ENCODE peak calls at places on chromosomes 2 and 18, in seven cellular contexts. C, W, O, T, E, K and R are unnamed samples.

GRCh38 chr2:189587771-189588170 is 7.2 kb upstream of the SLC40A1 start:
- DNase-seq in C (no peak), W (no peak), O (no peak), T (no peak), E (no peak), K (no peak), R (no peak)

GRCh38 chr2:121697108-121697631 is 39.5 kb downstream of the NIFK start:
- DNase-seq in C (no peak), W (no peak), O (peak; percentile 63), T (no peak), E (no peak), K (no peak), R (no peak)

GRCh38 chr2:150403457-150403856 is 84.0 kb downstream of the RND3 start:
- DNase-seq in C (no peak), W (no peak), O (no peak), T (no peak), E (no peak), K (peak; percentile 23), R (no peak)

GRCh38 chr2:33673937-33674336 is 74.8 kb upstream of the FAM98A start:
- DNase-seq in C (peak; percentile 24), W (no peak), O (no peak), T (no peak), E (peak; percentile 13), K (no peak), R (peak; percentile 34)

GRCh38 chr2:117980381-117980780 is 33.5 kb downstream of the CCDC93 start:
- DNase-seq in C (no peak), W (no peak), O (no peak), T (no peak), E (no peak), K (no peak), R (no peak)

GRCh38 chr2:72127401-72128058 is 20.1 kb downstream of the CYP26B1 start:
- DNase-seq in C (no peak), W (peak; percentile 43), O (no peak), T (no peak), E (no peak), K (no peak), R (no peak)

GRCh38 chr2:36871068-36871707 is 95.1 kb downstream of the STRN start:
- DNase-seq in C (no peak), W (no peak), O (no peak), T (no peak), E (no peak), K (no peak), R (no peak)

GRCh38 chr2:21854938-21855337 is 731.2 kb downstream of the TDRD15 start:
- DNase-seq in C (no peak), W (no peak), O (no peak), T (no peak), E (no peak), K (no peak), R (no peak)

GRCh38 chr2:234025475-234025874 is 25.0 kb upstream of the SPP2 start:
- DNase-seq in C (no peak), W (no peak), O (no peak), T (no peak), E (no peak), K (peak; percentile 20), R (no peak)

GRCh38 chr2:230871361-230872150 is 6.8 kb downstream of the ITM2C start:
- DNase-seq in C (no peak), W (no peak), O (no peak), T (no peak), E (no peak), K (no peak), R (no peak)

GRCh38 chr18:72470391-72470790 is 73.8 kb downstream of the CBLN2 start:
- DNase-seq in C (no peak), W (no peak), O (no peak), T (no peak), E (no peak), K (no peak), R (no peak)

GRCh38 chr2:108586631-108587030 is 52.4 kb downstream of the LIMS1 start:
- DNase-seq in C (no peak), W (no peak), O (no peak), T (no peak), E (no peak), K (no peak), R (no peak)

GRCh38 chr2:3662239-3662638 is 4.2 kb downstream of the ALLC start:
- DNase-seq in C (no peak), W (no peak), O (no peak), T (no peak), E (peak; percentile 21), K (no peak), R (peak; percentile 35)

GRCh38 chr18:56076735-56077134 is 488.7 kb upstream of the TCF4 start:
- DNase-seq in C (no peak), W (no peak), O (no peak), T (no peak), E (no peak), K (no peak), R (no peak)

GRCh38 chr18:35076126-35076525 is 34.9 kb downstream of the MAPRE2 start:
- DNase-seq in C (no peak), W (no peak), O (no peak), T (no peak), E (no peak), K (no peak), R (no peak)

GRCh38 chr18:5704847-5705246 is 161.1 kb upstream of the EPB41L3 start:
- DNase-seq in C (no peak), W (no peak), O (no peak), T (no peak), E (no peak), K (no peak), R (no peak)

GRCh38 chr2:11598228-11598731 is 64.4 kb downstream of the GREB1 start:
- DNase-seq in C (no peak), W (no peak), O (no peak), T (no peak), E (no peak), K (no peak), R (no peak)

GRCh38 chr2:234723400-234723799 is 226.5 kb upstream of the ARL4C start:
- DNase-seq in C (no peak), W (no peak), O (no peak), T (no peak), E (no peak), K (no peak), R (no peak)

GRCh38 chr2:98334439-98335078 is 11.7 kb upstream of the CNGA3 start:
- DNase-seq in C (peak; percentile 54), W (no peak), O (no peak), T (no peak), E (no peak), K (no peak), R (no peak)

GRCh38 chr2:75751360-75751759 is 40.6 kb upstream of the GCFC2 start:
- DNase-seq in C (no peak), W (no peak), O (no peak), T (no peak), E (no peak), K (peak; percentile 16), R (no peak)

GRCh38 chr2:171102802-171103201 is 57.9 kb downstream of the TLK1 start:
- DNase-seq in C (no peak), W (no peak), O (peak; percentile 18), T (peak; percentile 35), E (no peak), K (no peak), R (no peak)

GRCh38 chr2:42795275-42795674 is 2.9 kb upstream of the HAAO start:
- DNase-seq in C (no peak), W (no peak), O (no peak), T (no peak), E (no peak), K (no peak), R (no peak)
- TF ChIP-seq JUND in C (no peak), W (no peak), O (no peak), T (no peak), E (no peak), K (no peak), R (no peak)

GRCh38 chr18:10085876-10086275 is 172.1 kb downstream of the VAPA start:
- DNase-seq in C (no peak), W (no peak), O (no peak), T (no peak), E (no peak), K (no peak), R (no peak)
- TF ChIP-seq JUND in C (no peak), W (no peak), O (no peak), T (no peak), E (no peak), K (no peak), R (no peak)

DNA sequence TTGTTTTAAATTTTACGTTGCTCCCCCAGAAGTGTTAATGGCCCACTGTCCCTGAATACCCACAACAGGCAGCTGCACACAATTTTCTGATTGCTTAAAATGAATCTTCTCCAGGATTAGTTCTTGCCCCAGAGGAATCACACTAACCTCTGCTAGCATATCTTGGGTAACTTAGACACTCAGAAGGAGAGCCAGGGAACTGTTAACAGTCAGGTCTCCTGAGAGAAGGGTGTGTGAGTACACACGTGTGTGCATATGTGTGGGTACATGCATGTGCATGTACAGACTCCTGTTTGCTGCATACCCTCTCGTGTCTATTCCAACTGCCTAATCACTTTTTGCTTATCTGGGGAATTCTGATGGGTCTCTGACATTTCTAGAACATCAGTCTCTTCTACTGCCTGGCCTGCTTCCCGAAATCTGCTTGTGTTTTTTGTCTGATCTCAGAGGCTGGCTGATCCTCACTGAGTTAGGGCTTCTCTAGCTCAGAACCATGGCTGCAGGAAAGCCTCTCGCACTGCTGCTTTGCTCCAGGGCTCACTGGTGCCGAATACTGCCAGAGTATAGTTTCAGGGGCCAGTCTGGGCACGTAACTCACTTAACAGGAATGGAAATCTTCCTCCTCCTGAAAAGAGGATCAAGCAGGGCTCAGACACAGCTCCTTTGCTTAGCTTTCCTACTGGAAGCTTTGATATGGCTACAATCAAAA is 62.8 kb downstream of the PRELID3A start:
- DNase-seq in C (no peak), W (no peak), O (no peak), T (no peak), E (no peak), K (no peak), R (no peak)
- TF ChIP-seq JUND in C (no peak), W (no peak), O (no peak), T (no peak), E (no peak), K (no peak), R (no peak)

DNA sequence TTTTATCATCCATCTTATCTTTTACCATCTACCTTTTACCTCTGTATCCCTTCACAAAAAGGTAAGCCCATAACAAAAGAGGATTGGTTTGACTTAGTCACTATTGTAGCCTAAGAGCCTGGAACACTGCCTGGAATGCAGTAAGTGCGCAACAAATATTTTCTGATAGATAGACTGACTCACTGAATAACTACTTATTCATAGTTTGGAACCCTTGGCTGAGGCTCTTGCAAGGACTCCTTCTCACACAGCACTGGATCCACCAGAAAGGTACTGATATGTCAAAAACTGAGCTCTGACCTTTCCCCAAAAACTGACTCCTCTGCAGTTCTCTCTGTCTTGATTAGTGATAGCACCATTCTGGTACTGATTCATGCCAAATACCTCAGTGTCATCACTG is 426.7 kb downstream of the SETBP1 start:
- DNase-seq in C (no peak), W (no peak), O (no peak), T (no peak), E (no peak), K (no peak), R (no peak)
- TF ChIP-seq JUND in C (no peak), W (no peak), O (no peak), T (no peak), E (no peak), K (no peak), R (no peak)

GRCh38 chr2:154537845-154538244 is 160.7 kb upstream of the KCNJ3 start:
- DNase-seq in C (no peak), W (no peak), O (no peak), T (no peak), E (no peak), K (no peak), R (no peak)
- TF ChIP-seq JUND in C (no peak), W (no peak), O (no peak), T (no peak), E (no peak), K (no peak), R (no peak)